ENCODE peak calls at places on chromosomes 12 and 14, in nine cellular contexts. One of them, this sample, is unnamed.

GRCh38 chr14:55446833-55447232 is 6.4 kb upstream of the TBPL2 start:
- DNase-seq in Panc1: no peak
- DNase-seq in astrocyte: peak
- DNase-seq in stomach: no peak
- DNase-seq in WERI-Rb-1: peak
- DNase-seq in body of pancreas: no peak
- DNase-seq in IMR-90: peak
- DNase-seq in LNCaP clone FGC: no peak
- DNase-seq in ovary: no peak
- DNase-seq in this sample: peak

GRCh38 chr12:85835810-85836715 is at the start of gene RASSF9:
- DNase-seq in IMR-90: peak
- DNase-seq in body of pancreas: peak
- DNase-seq in WERI-Rb-1: no peak
- DNase-seq in ovary: peak
- DNase-seq in LNCaP clone FGC: peak
- DNase-seq in astrocyte: peak
- DNase-seq in stomach: peak
- DNase-seq in Panc1: no peak
- DNase-seq in this sample: peak

GRCh38 chr12:52125499-52125900 is 46.0 kb downstream of the SMIM41 start:
- DNase-seq in ovary: no peak
- DNase-seq in astrocyte: no peak
- DNase-seq in Panc1: no peak
- DNase-seq in LNCaP clone FGC: no peak
- DNase-seq in WERI-Rb-1: no peak
- DNase-seq in body of pancreas: no peak
- DNase-seq in stomach: no peak
- DNase-seq in IMR-90: no peak
- DNase-seq in this sample: no peak

GRCh38 chr14:71923471-71923870 is 8.8 kb upstream of the RGS6 start:
- DNase-seq in astrocyte: no peak
- DNase-seq in body of pancreas: no peak
- DNase-seq in ovary: no peak
- DNase-seq in WERI-Rb-1: no peak
- DNase-seq in stomach: no peak
- DNase-seq in IMR-90: no peak
- DNase-seq in LNCaP clone FGC: no peak
- DNase-seq in Panc1: no peak
- DNase-seq in this sample: no peak

GRCh38 chr12:19892186-19892585 is 452.9 kb downstream of the AEBP2 start:
- DNase-seq in ovary: no peak
- DNase-seq in LNCaP clone FGC: no peak
- DNase-seq in body of pancreas: no peak
- DNase-seq in stomach: no peak
- DNase-seq in WERI-Rb-1: no peak
- DNase-seq in Panc1: no peak
- DNase-seq in IMR-90: peak
- DNase-seq in astrocyte: no peak
- DNase-seq in this sample: peak

GRCh38 chr12:6873094-6874006 is at the start of gene SPSB2:
- DNase-seq in IMR-90: peak
- DNase-seq in LNCaP clone FGC: peak
- DNase-seq in WERI-Rb-1: peak
- DNase-seq in Panc1: no peak
- DNase-seq in body of pancreas: peak
- DNase-seq in astrocyte: peak
- DNase-seq in stomach: peak
- DNase-seq in ovary: peak
- DNase-seq in this sample: peak

GRCh38 chr12:13293086-13293485 is 96.6 kb downstream of the EMP1 start:
- DNase-seq in WERI-Rb-1: no peak
- DNase-seq in ovary: no peak
- DNase-seq in Panc1: no peak
- DNase-seq in LNCaP clone FGC: no peak
- DNase-seq in astrocyte: no peak
- DNase-seq in stomach: no peak
- DNase-seq in body of pancreas: no peak
- DNase-seq in IMR-90: peak
- DNase-seq in this sample: peak

GRCh38 chr12:23536293-23536692 is 413.2 kb downstream of the SOX5 start:
- DNase-seq in IMR-90: no peak
- DNase-seq in ovary: no peak
- DNase-seq in stomach: no peak
- DNase-seq in WERI-Rb-1: no peak
- DNase-seq in LNCaP clone FGC: no peak
- DNase-seq in astrocyte: no peak
- DNase-seq in Panc1: no peak
- DNase-seq in body of pancreas: no peak
- DNase-seq in this sample: no peak

GRCh38 chr12:75868501-75868900 is 163.1 kb downstream of the PHLDA1 start:
- DNase-seq in ovary: no peak
- DNase-seq in Panc1: no peak
- DNase-seq in IMR-90: no peak
- DNase-seq in LNCaP clone FGC: no peak
- DNase-seq in body of pancreas: no peak
- DNase-seq in WERI-Rb-1: no peak
- DNase-seq in astrocyte: peak
- DNase-seq in stomach: no peak
- DNase-seq in this sample: peak

GRCh38 chr14:41022932-41023331 is 583.7 kb upstream of the LRFN5 start:
- DNase-seq in ovary: no peak
- DNase-seq in stomach: no peak
- DNase-seq in LNCaP clone FGC: no peak
- DNase-seq in WERI-Rb-1: no peak
- DNase-seq in astrocyte: peak
- DNase-seq in body of pancreas: no peak
- DNase-seq in IMR-90: peak
- DNase-seq in Panc1: no peak
- DNase-seq in this sample: no peak

GRCh38 chr12:20624718-20625117 is 70.4 kb upstream of the SLCO1C1 start:
- DNase-seq in astrocyte: no peak
- DNase-seq in IMR-90: peak
- DNase-seq in stomach: no peak
- DNase-seq in LNCaP clone FGC: no peak
- DNase-seq in Panc1: no peak
- DNase-seq in WERI-Rb-1: peak
- DNase-seq in body of pancreas: no peak
- DNase-seq in ovary: no peak
- DNase-seq in this sample: peak

GRCh38 chr12:127070512-127071157 is 1196.3 kb upstream of the TMEM132C start:
- DNase-seq in WERI-Rb-1: no peak
- DNase-seq in body of pancreas: no peak
- DNase-seq in astrocyte: no peak
- DNase-seq in Panc1: no peak
- DNase-seq in ovary: no peak
- DNase-seq in LNCaP clone FGC: no peak
- DNase-seq in IMR-90: no peak
- DNase-seq in stomach: no peak
- DNase-seq in this sample: no peak

GRCh38 chr12:76621582-76622024 is 62.0 kb upstream of the OSBPL8 start:
- DNase-seq in Panc1: no peak
- DNase-seq in astrocyte: peak
- DNase-seq in body of pancreas: peak
- DNase-seq in ovary: peak
- DNase-seq in IMR-90: peak
- DNase-seq in stomach: peak
- DNase-seq in LNCaP clone FGC: peak
- DNase-seq in WERI-Rb-1: peak
- DNase-seq in this sample: peak

GRCh38 chr14:86604546-86604945 is 1074.6 kb downstream of the FLRT2 start:
- DNase-seq in stomach: no peak
- DNase-seq in IMR-90: peak
- DNase-seq in Panc1: no peak
- DNase-seq in astrocyte: peak
- DNase-seq in WERI-Rb-1: no peak
- DNase-seq in ovary: no peak
- DNase-seq in body of pancreas: no peak
- DNase-seq in LNCaP clone FGC: no peak
- DNase-seq in this sample: no peak

GRCh38 chr12:42145552-42146215 is 1.0 kb upstream of the GXYLT1 start:
- DNase-seq in astrocyte: no peak
- DNase-seq in LNCaP clone FGC: no peak
- DNase-seq in stomach: no peak
- DNase-seq in WERI-Rb-1: no peak
- DNase-seq in body of pancreas: no peak
- DNase-seq in ovary: no peak
- DNase-seq in IMR-90: peak
- DNase-seq in Panc1: no peak
- DNase-seq in this sample: no peak
- H3K4me3 ChIP-seq in astrocyte: peak
- H3K4me3 ChIP-seq in LNCaP clone FGC: peak
- H3K4me3 ChIP-seq in stomach: peak
- H3K4me3 ChIP-seq in WERI-Rb-1: peak
- H3K4me3 ChIP-seq in body of pancreas: no peak
- H3K4me3 ChIP-seq in ovary: no peak
- H3K4me3 ChIP-seq in IMR-90: no peak
- H3K4me3 ChIP-seq in Panc1: peak
- H3K4me3 ChIP-seq in this sample: no peak

DNA sequence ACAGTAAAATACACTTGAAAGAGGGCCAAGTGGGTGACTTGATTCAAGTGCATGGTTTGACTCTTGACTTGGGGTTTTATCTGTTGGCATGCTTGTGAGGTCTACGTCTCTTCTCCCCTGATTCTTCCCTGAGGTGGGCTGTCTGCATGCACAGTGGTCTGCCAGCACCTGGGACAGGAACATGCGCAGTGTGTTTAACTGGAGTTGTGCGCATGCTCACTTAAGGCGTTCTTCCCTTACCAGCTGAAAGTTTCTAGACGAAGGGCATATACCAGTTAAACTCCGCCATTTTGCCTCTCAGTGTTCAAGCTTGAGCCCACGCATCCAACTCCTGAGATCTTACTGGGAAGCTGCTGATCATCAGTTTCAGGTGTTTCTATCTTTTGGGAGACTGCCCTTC is 38.5 kb downstream of the GLRX5 start:
- DNase-seq in Panc1: no peak
- DNase-seq in WERI-Rb-1: no peak
- DNase-seq in IMR-90: no peak
- DNase-seq in astrocyte: no peak
- DNase-seq in LNCaP clone FGC: no peak
- DNase-seq in body of pancreas: no peak
- DNase-seq in stomach: no peak
- DNase-seq in ovary: no peak
- DNase-seq in this sample: no peak
- TF ChIP-seq CTCF in Panc1: no peak
- TF ChIP-seq CTCF in WERI-Rb-1: no peak
- TF ChIP-seq CTCF in IMR-90: no peak
- TF ChIP-seq CTCF in astrocyte: no peak
- TF ChIP-seq CTCF in LNCaP clone FGC: no peak
- TF ChIP-seq CTCF in body of pancreas: no peak
- TF ChIP-seq CTCF in stomach: no peak
- TF ChIP-seq CTCF in ovary: no peak
- TF ChIP-seq CTCF in this sample: no peak

DNA sequence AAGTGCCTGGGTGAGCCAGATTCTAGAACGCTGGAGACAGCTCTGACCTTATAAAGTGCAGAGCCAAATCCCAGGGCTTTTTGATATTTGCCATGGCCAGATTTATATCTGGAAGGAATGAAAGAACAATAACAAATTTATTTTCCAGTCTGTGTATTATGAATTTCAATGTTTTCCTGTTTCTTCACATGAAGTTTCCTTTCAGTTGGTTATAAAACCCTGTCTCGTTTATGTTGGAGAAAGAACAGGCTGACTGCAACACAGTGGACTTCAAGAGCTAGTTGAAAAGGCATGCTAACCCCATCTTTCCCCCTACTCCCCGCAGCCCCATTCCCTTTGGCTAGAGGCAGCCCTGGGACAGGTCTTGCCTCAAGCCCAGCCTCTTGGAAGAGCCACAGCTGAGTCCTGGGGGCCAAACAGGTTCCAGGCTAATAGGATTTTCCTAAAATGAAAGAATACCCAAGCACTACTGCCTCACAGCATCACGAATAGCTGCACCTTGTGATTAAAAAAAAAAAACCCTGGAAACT is 1.7 kb downstream of the FBLN5 start:
- DNase-seq in WERI-Rb-1: no peak
- DNase-seq in astrocyte: no peak
- DNase-seq in LNCaP clone FGC: no peak
- DNase-seq in IMR-90: no peak
- DNase-seq in ovary: no peak
- DNase-seq in Panc1: no peak
- DNase-seq in body of pancreas: no peak
- DNase-seq in stomach: no peak
- DNase-seq in this sample: peak
- H3K4me3 ChIP-seq in WERI-Rb-1: no peak
- H3K4me3 ChIP-seq in astrocyte: peak
- H3K4me3 ChIP-seq in LNCaP clone FGC: no peak
- H3K4me3 ChIP-seq in IMR-90: peak
- H3K4me3 ChIP-seq in ovary: peak
- H3K4me3 ChIP-seq in Panc1: peak
- H3K4me3 ChIP-seq in body of pancreas: no peak
- H3K4me3 ChIP-seq in stomach: peak
- H3K4me3 ChIP-seq in this sample: peak

GRCh38 chr12:100646896-100647295 is 73.4 kb downstream of the GAS2L3 start:
- DNase-seq in IMR-90: no peak
- DNase-seq in LNCaP clone FGC: no peak
- DNase-seq in astrocyte: no peak
- DNase-seq in body of pancreas: no peak
- DNase-seq in stomach: no peak
- DNase-seq in WERI-Rb-1: no peak
- DNase-seq in ovary: no peak
- DNase-seq in Panc1: no peak
- DNase-seq in this sample: no peak

GRCh38 chr12:100651694-100652093 is 78.2 kb downstream of the GAS2L3 start:
- DNase-seq in body of pancreas: no peak
- DNase-seq in stomach: no peak
- DNase-seq in ovary: no peak
- DNase-seq in Panc1: no peak
- DNase-seq in WERI-Rb-1: no peak
- DNase-seq in IMR-90: no peak
- DNase-seq in LNCaP clone FGC: no peak
- DNase-seq in astrocyte: no peak
- DNase-seq in this sample: no peak

GRCh38 chr12:100652488-100652887 is 79.0 kb downstream of the GAS2L3 start:
- DNase-seq in IMR-90: no peak
- DNase-seq in astrocyte: no peak
- DNase-seq in body of pancreas: no peak
- DNase-seq in stomach: no peak
- DNase-seq in LNCaP clone FGC: no peak
- DNase-seq in Panc1: no peak
- DNase-seq in WERI-Rb-1: no peak
- DNase-seq in ovary: no peak
- DNase-seq in this sample: no peak

GRCh38 chr12:100656141-100656540 is 82.7 kb downstream of the GAS2L3 start:
- DNase-seq in LNCaP clone FGC: no peak
- DNase-seq in astrocyte: no peak
- DNase-seq in body of pancreas: no peak
- DNase-seq in Panc1: no peak
- DNase-seq in stomach: no peak
- DNase-seq in IMR-90: no peak
- DNase-seq in ovary: no peak
- DNase-seq in WERI-Rb-1: no peak
- DNase-seq in this sample: no peak

DNA sequence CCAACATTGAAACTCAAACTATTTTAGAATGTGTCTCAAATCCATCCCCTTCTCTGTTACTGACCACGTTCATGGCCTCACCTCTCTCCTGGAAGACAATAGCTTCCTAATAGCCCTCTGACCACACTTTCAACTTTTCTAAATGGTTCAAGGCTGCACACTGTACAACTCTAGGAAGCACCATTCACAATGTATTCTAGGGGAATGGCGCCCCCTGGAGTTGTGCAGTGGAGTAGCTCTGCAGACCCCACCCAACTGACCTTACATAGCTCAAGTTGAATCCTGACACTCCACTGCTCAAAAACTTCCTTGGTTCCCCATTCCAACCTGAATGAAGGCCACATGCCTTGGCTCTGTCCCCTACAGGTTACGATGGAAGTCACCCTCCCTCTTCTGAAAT is 77.6 kb downstream of the GAS2L3 start:
- DNase-seq in astrocyte: no peak
- DNase-seq in Panc1: no peak
- DNase-seq in stomach: no peak
- DNase-seq in WERI-Rb-1: no peak
- DNase-seq in ovary: no peak
- DNase-seq in IMR-90: no peak
- DNase-seq in body of pancreas: no peak
- DNase-seq in LNCaP clone FGC: no peak
- DNase-seq in this sample: no peak
- TF ChIP-seq CTCF in astrocyte: no peak
- TF ChIP-seq CTCF in Panc1: peak
- TF ChIP-seq CTCF in stomach: no peak
- TF ChIP-seq CTCF in WERI-Rb-1: peak
- TF ChIP-seq CTCF in ovary: no peak
- TF ChIP-seq CTCF in IMR-90: no peak
- TF ChIP-seq CTCF in body of pancreas: no peak
- TF ChIP-seq CTCF in LNCaP clone FGC: peak
- TF ChIP-seq CTCF in this sample: no peak

This sample was measured in fibroblast of the aortic adventitia.